ENCODE peak calls at places on chromosomes 1 and 21, in four cellular contexts. A is NCI-H1417, L is HEK293T, B is hepatic stellate cell. G is an unnamed sample.

GRCh38 chr1:179984101-179984500 is 29.5 kb downstream of the CEP350 start:
- DNase-seq in A (no peak), L (no peak), B (no peak), G (no peak)

GRCh38 chr1:223825767-223826461 is 19.8 kb downstream of the TP53BP2 start:
- DNase-seq in A (no peak), L (no peak), B (no peak), G (peak)

GRCh38 chr1:94947453-94947852 is 20.5 kb upstream of the CNN3 start:
- DNase-seq in A (no peak), L (no peak), B (peak), G (no peak)

GRCh38 chr21:28359300-28359699 is 633.4 kb downstream of the LTN1 start:
- DNase-seq in A (no peak), L (no peak), B (no peak), G (no peak)

GRCh38 chr1:30840904-30841598 is 67.5 kb downstream of the SDC3 start:
- DNase-seq in A (no peak), L (no peak), B (no peak), G (no peak)

GRCh38 chr1:215728206-215728605 is 161.1 kb downstream of the KCTD3 start:
- DNase-seq in A (no peak), L (no peak), B (no peak), G (no peak)

GRCh38 chr21:45011911-45012660 is 62.3 kb upstream of the ADARB1 start:
- DNase-seq in A (no peak), L (no peak), B (peak), G (peak)

GRCh38 chr1:240294566-240294965 is 202.9 kb downstream of the FMN2 start:
- DNase-seq in A (no peak), L (no peak), B (no peak), G (no peak)

GRCh38 chr1:56788102-56788501 is 31.1 kb downstream of the FYB2 start:
- DNase-seq in A (no peak), L (no peak), B (no peak), G (no peak)

GRCh38 chr1:10788592-10789006 is 7.8 kb downstream of the CASZ1 start:
- DNase-seq in A (peak), L (no peak), B (peak), G (peak)

GRCh38 chr1:194069168-194069830 is 882.9 kb upstream of the B3GALT2 start:
- DNase-seq in A (no peak), L (no peak), B (no peak), G (no peak)

GRCh38 chr1:182091083-182091482 is 29.6 kb upstream of the ZNF648 start:
- DNase-seq in A (no peak), L (no peak), B (no peak), G (no peak)

GRCh38 chr1:74356493-74356892 is 121.3 kb downstream of the TNNI3K start:
- DNase-seq in A (no peak), L (no peak), B (peak), G (no peak)

GRCh38 chr21:14414932-14415508 is 32.1 kb upstream of the HSPA13 start:
- DNase-seq in A (no peak), L (no peak), B (no peak), G (no peak)

GRCh38 chr21:32844653-32845443 is 73.3 kb upstream of the PAXBP1 start:
- DNase-seq in A (peak), L (peak), B (peak), G (no peak)

GRCh38 chr1:52233463-52233862 is 91.6 kb downstream of the ZFYVE9 start:
- DNase-seq in A (no peak), L (no peak), B (no peak), G (no peak)

GRCh38 chr1:25608488-25609178 is 8.0 kb upstream of the MAN1C1 start:
- DNase-seq in A (peak), L (peak), B (peak), G (peak)

GRCh38 chr1:204983121-204983520 is 59.9 kb upstream of the CNTN2 start:
- DNase-seq in A (no peak), L (no peak), B (no peak), G (no peak)

GRCh38 chr1:182841368-182841988 is 2.3 kb downstream of the DHX9 start:
- DNase-seq in A (no peak), L (no peak), B (peak), G (no peak)

GRCh38 chr1:173112129-173112528 is 61.4 kb upstream of the TNFSF18 start:
- DNase-seq in A (no peak), L (no peak), B (no peak), G (no peak)

GRCh38 chr1:214002472-214002871 is 14.7 kb downstream of the PROX1 start:
- DNase-seq in A (peak), L (no peak), B (no peak), G (no peak)

GRCh38 chr21:31656199-31657095 is 3.0 kb upstream of the SOD1 start:
- DNase-seq in A (no peak), L (no peak), B (no peak), G (no peak)

GRCh38 chr1:28955930-28956552 is 41.7 kb downstream of the EPB41 start:
- DNase-seq in A (peak), L (no peak), B (no peak), G (no peak)

GRCh38 chr1:174871886-174872285 is 127.9 kb upstream of the CACYBP start:
- DNase-seq in A (no peak), L (no peak), B (no peak), G (no peak)

GRCh38 chr1:157734328-157734727 is 33.8 kb upstream of the FCRL3 start:
- DNase-seq in A (no peak), L (no peak), B (no peak), G (no peak)

GRCh38 chr1:182015360-182015759 is 46.2 kb downstream of the ZNF648 start:
- DNase-seq in A (no peak), L (peak), B (no peak), G (no peak)

GRCh38 chr1:201582261-201582951 is 43.5 kb downstream of the NAV1 start:
- DNase-seq in A (no peak), L (no peak), B (peak), G (peak)

GRCh38 chr21:41559658-41560599 is 52.0 kb upstream of the TMPRSS2 start:
- DNase-seq in A (no peak), L (no peak), B (no peak), G (no peak)

GRCh38 chr1:201917362-201918033 is 28.8 kb downstream of the SHISA4 start:
- DNase-seq in A (no peak), L (no peak), B (peak), G (no peak)

GRCh38 chr1:233327938-233328660 is 575 bp downstream of the MAP3K21 start:
- DNase-seq in A (peak), L (peak), B (peak), G (no peak)

GRCh38 chr1:92707709-92708108 is 77.2 kb downstream of the EVI5 start:
- DNase-seq in A (no peak), L (no peak), B (no peak), G (no peak)

GRCh38 chr1:4756184-4756504 is 101.7 kb downstream of the AJAP1 start:
- DNase-seq in A (no peak), L (no peak), B (no peak), G (no peak)

GRCh38 chr1:158679289-158679688 is 7.2 kb downstream of the SPTA1 start:
- DNase-seq in A (no peak), L (no peak), B (no peak), G (no peak)

GRCh38 chr1:167171286-167171929 is 49.3 kb upstream of the POU2F1 start:
- DNase-seq in A (no peak), L (no peak), B (no peak), G (no peak)

GRCh38 chr21:45839274-45839673 is 142.3 kb upstream of the COL6A1 start:
- DNase-seq in A (no peak), L (no peak), B (no peak), G (no peak)

GRCh38 chr1:19073311-19074186 is 117.1 kb upstream of the IFFO2 start:
- DNase-seq in A (no peak), L (no peak), B (no peak), G (no peak)

GRCh38 chr1:149936076-149936991 is at the start of gene MTMR11:
- DNase-seq in A (no peak), L (peak), B (peak), G (peak)

GRCh38 chr21:45866473-45867010 is 115.0 kb upstream of the COL6A1 start:
- DNase-seq in A (no peak), L (no peak), B (no peak), G (no peak)

GRCh38 chr1:167095368-167095767 is 1.5 kb downstream of the STYXL2 start:
- DNase-seq in A (no peak), L (no peak), B (no peak), G (no peak)

GRCh38 chr21:33198346-33199135 is 31.2 kb upstream of the IFNAR2 start:
- DNase-seq in A (no peak), L (no peak), B (no peak), G (no peak)

G was measured in natural killer cell treated with Interleukin-12 subunit alpha and Interleukin-12 subunit beta and Interleukin-15 and Interleukin-18, amount 100 ng/mL, for 72 hours.